ENCODE peak calls at places on chromosomes 2 and 18, in ten cellular contexts. I is transverse colon, B is adrenal gland, D is testis, U is sigmoid colon, C is Peyer's patch, V is ovary, P is uterus, T is breast epithelium, M is spleen. J is an unnamed sample.
A peak's percentile ranks its signal among the peaks of the same experiment; 100 is the strongest.

GRCh38 chr2:42840760-42841159 is 48.4 kb upstream of the HAAO start:
- DNase-seq in I (no peak), B (no peak), D (no peak), U (no peak), C (no peak), V (peak; percentile 19), P (peak; percentile 11), T (no peak), M (peak; percentile 63), J (no peak)

GRCh38 chr18:70491734-70492348 is 203.0 kb downstream of the SOCS6 start:
- DNase-seq in I (peak; percentile 72), B (peak; percentile 41), D (peak; percentile 86), U (no peak), C (no peak), V (no peak), P (no peak), T (no peak), M (no peak), J (no peak)

GRCh38 chr2:202824901-202825300 is 46.7 kb downstream of the ICA1L start:
- DNase-seq in I (no peak), B (no peak), D (no peak), U (no peak), C (no peak), V (no peak), P (no peak), T (no peak), M (no peak), J (no peak)

GRCh38 chr2:156430236-156430977 is 5.8 kb upstream of the GPD2 start:
- DNase-seq in I (no peak), B (no peak), D (no peak), U (no peak), C (no peak), V (no peak), P (no peak), T (no peak), M (no peak), J (no peak)

GRCh38 chr2:221808488-221808887 is 236.4 kb upstream of the EPHA4 start:
- DNase-seq in I (no peak), B (no peak), D (no peak), U (no peak), C (no peak), V (no peak), P (no peak), T (no peak), M (no peak), J (no peak)

GRCh38 chr2:147945660-147946059 is 74.9 kb downstream of the ORC4 start:
- DNase-seq in I (no peak), B (no peak), D (no peak), U (no peak), C (no peak), V (no peak), P (no peak), T (no peak), M (no peak), J (no peak)

GRCh38 chr2:120419073-120419472 is 73.1 kb downstream of the INHBB start:
- DNase-seq in I (no peak), B (peak; percentile 3), D (peak; percentile 90), U (no peak), C (peak; percentile 37), V (no peak), P (peak; percentile 9), T (peak; percentile 49), M (peak; percentile 61), J (no peak)

GRCh38 chr2:195659114-195659513 is 2.1 kb downstream of the SLC39A10 start:
- DNase-seq in I (no peak), B (no peak), D (no peak), U (no peak), C (no peak), V (no peak), P (no peak), T (no peak), M (no peak), J (no peak)

GRCh38 chr2:231545105-231545902 is 15.1 kb upstream of the NMUR1 start:
- DNase-seq in I (peak; percentile 69), B (no peak), D (no peak), U (no peak), C (no peak), V (no peak), P (no peak), T (no peak), M (peak; percentile 88), J (peak; percentile 60)

GRCh38 chr2:236014408-236015131 is 153.6 kb downstream of the GBX2 start:
- DNase-seq in I (no peak), B (no peak), D (no peak), U (no peak), C (no peak), V (no peak), P (no peak), T (no peak), M (no peak), J (no peak)

GRCh38 chr2:18991177-18992168 is 366.9 kb downstream of the OSR1 start:
- DNase-seq in I (peak; percentile 31), B (peak; percentile 18), D (peak; percentile 71), U (peak; percentile 75), C (peak; percentile 48), V (peak; percentile 26), P (peak; percentile 29), T (peak; percentile 56), M (no peak), J (peak; percentile 18)

GRCh38 chr2:150478206-150478974 is 9.1 kb downstream of the RND3 start:
- DNase-seq in I (no peak), B (no peak), D (no peak), U (no peak), C (no peak), V (no peak), P (no peak), T (no peak), M (no peak), J (no peak)
- H3K4me3 ChIP-seq in I (no peak overlapping the region), B (no peak overlapping the region), D (no peak overlapping the region), U (no peak overlapping the region), C (peak overlapping the region; percentile 6), V (no peak overlapping the region), P (no peak overlapping the region), T (peak overlapping the region; percentile 29), M (no peak overlapping the region), J (no peak overlapping the region)

GRCh38 chr2:113178891-113179290 is 5.1 kb downstream of the PSD4 start:
- DNase-seq in I (no peak), B (no peak), D (no peak), U (no peak), C (peak; percentile 30), V (no peak), P (no peak), T (no peak), M (peak; percentile 47), J (no peak)

GRCh38 chr2:113180131-113180946 is 6.6 kb downstream of the PSD4 start:
- DNase-seq in I (no peak), B (no peak), D (no peak), U (no peak), C (peak; percentile 63), V (no peak), P (no peak), T (no peak), M (peak; percentile 73), J (no peak)

GRCh38 chr2:113178069-113178468 is 4.3 kb downstream of the PSD4 start:
- DNase-seq in I (no peak), B (no peak), D (no peak), U (no peak), C (peak; percentile 13), V (no peak), P (no peak), T (no peak), M (peak; percentile 31), J (no peak)

GRCh38 chr2:113181491-113182051 is 7.8 kb downstream of the PSD4 start:
- DNase-seq in I (no peak), B (no peak), D (peak; percentile 30), U (no peak), C (no peak), V (no peak), P (no peak), T (no peak), M (peak; percentile 74), J (no peak)

GRCh38 chr2:113179446-113180045 is 5.8 kb downstream of the PSD4 start:
- DNase-seq in I (no peak), B (no peak), D (no peak), U (no peak), C (peak; percentile 5), V (no peak), P (no peak), T (no peak), M (peak; percentile 34), J (no peak)
- H3K27ac ChIP-seq in I (no peak overlapping the region), B (peak overlapping the region; percentile 77), D (no peak overlapping the region), U (no peak overlapping the region), C (peak overlapping the region; percentile 70), V (no peak overlapping the region), P (no peak overlapping the region), T (no peak overlapping the region), M (no peak overlapping the region), J (no peak overlapping the region)

GRCh38 chr18:46333371-46334199 is 229.4 kb downstream of the HAUS1 start:
- DNase-seq in I (no peak), B (no peak), D (peak; percentile 30), U (peak; percentile 56), C (peak; percentile 38), V (no peak), P (no peak), T (no peak), M (peak; percentile 80), J (peak; percentile 41)

GRCh38 chr18:46336278-46337205 is 232.4 kb downstream of the HAUS1 start:
- DNase-seq in I (no peak), B (no peak), D (no peak), U (peak; percentile 50), C (no peak), V (no peak), P (no peak), T (no peak), M (peak; percentile 62), J (no peak)

GRCh38 chr18:46334200-46334553 is 230.0 kb downstream of the HAUS1 start:
- DNase-seq in I (no peak), B (no peak), D (peak; percentile 16), U (peak; percentile 50), C (peak; percentile 32), V (no peak), P (no peak), T (no peak), M (no peak), J (no peak)

GRCh38 chr18:46337206-46337710 is 233.1 kb downstream of the HAUS1 start:
- DNase-seq in I (no peak), B (no peak), D (no peak), U (peak; percentile 14), C (peak; percentile 14), V (no peak), P (no peak), T (no peak), M (peak; percentile 6), J (no peak)

DNA sequence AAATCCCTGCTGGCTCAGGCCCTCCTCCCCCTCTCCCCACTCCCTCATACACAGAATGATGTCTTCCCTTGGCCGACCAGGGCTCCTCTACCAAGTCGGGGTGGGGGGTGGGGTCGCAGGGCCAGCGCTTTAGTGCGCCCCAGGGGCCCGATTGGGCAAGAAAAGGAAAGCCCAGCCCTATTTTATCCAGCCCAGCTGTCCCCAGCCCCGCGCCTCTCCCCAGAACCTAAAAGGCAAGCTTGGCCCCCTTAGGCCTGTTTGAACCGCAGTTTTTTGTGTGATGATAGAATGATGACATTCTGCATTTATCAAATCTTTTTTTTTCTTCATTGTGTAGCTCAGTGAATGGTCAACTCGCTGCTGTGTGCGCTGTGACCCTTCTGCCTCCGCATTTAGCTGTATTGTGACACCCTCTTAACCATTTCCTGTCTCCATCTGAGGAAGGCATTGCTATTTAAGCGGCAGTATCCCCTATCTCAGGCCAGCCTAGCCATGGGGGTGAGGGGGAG is 231.4 kb downstream of the HAUS1 start:
- DNase-seq in I (no peak), B (no peak), D (peak; percentile 27), U (peak; percentile 58), C (peak; percentile 19), V (no peak), P (no peak), T (no peak), M (peak; percentile 57), J (no peak)
- TF ChIP-seq POLR2A in I (no peak), B (no peak), D (no peak), U (no peak), C (no peak), V (no peak), P (no peak), T (no peak), M (no peak), J (no peak)

GRCh38 chr2:102082591-102083586 is 59.7 kb upstream of the IL1R1 start:
- DNase-seq in I (no peak), B (no peak), D (peak; percentile 45), U (peak; percentile 77), C (no peak), V (peak; percentile 30), P (no peak), T (no peak), M (no peak), J (no peak)
- H3K4me3 ChIP-seq in I (no peak overlapping the region), B (no peak overlapping the region), D (no peak overlapping the region), U (no peak overlapping the region), C (no peak overlapping the region), V (no peak overlapping the region), P (no peak overlapping the region), T (peak overlapping the region; percentile 3), M (no peak overlapping the region), J (no peak overlapping the region)

J was measured in heart left ventricle.